ENCODE peak calls at places on chromosome 2, in six cellular contexts. P, T, F, L, B and R are unnamed samples.

GRCh38 chr2:170696006-170696405 is 19.1 kb upstream of the SP5 start:
- DNase-seq in P (no peak), L (no peak), B (no peak), T (no peak), F (no peak), R (no peak)

GRCh38 chr2:213187833-213188532 is 36.6 kb upstream of the IKZF2 start:
- DNase-seq in L (peak; percentile 87), B (peak; percentile 82), T (no peak), F (no peak), P (no peak), R (no peak)

GRCh38 chr2:46825958-46826897 is 89.4 kb downstream of the MCFD2 start:
- DNase-seq in L (peak; percentile 27), B (peak; percentile 86), P (no peak), T (no peak), F (no peak), R (peak; percentile 56)

GRCh38 chr2:28753043-28753683 is 1.5 kb downstream of the PPP1CB start:
- DNase-seq in T (peak; percentile 41), B (peak; percentile 69), P (peak; percentile 74), L (peak; percentile 62), F (no peak), R (no peak)

GRCh38 chr2:229230215-229230614 is 40.9 kb downstream of the PID1 start:
- DNase-seq in L (no peak), T (no peak), P (no peak), B (no peak), F (no peak), R (no peak)

GRCh38 chr2:106057206-106057605 is 136.9 kb downstream of the UXS1 start:
- DNase-seq in F (no peak), P (no peak), T (no peak), B (no peak), L (no peak), R (no peak)

GRCh38 chr2:171855401-171855800 is 38.6 kb downstream of the SLC25A12 start:
- DNase-seq in P (no peak), L (no peak), B (peak; percentile 68), F (no peak), T (no peak), R (no peak)

GRCh38 chr2:217980036-217980435 is 22.8 kb downstream of the TNS1 start:
- DNase-seq in B (no peak), P (no peak), T (no peak), F (peak; percentile 52), L (no peak), R (no peak)

GRCh38 chr2:50952596-50952995 is 79.3 kb downstream of the NRXN1 start:
- DNase-seq in T (no peak), B (peak; percentile 89), L (no peak), F (no peak), P (no peak), R (no peak)

GRCh38 chr2:220065581-220065980 is 438.2 kb downstream of the SLC4A3 start:
- DNase-seq in P (no peak), T (no peak), B (peak; percentile 54), L (no peak), F (no peak), R (no peak)

GRCh38 chr2:99480390-99480789 is 9.4 kb downstream of the REV1 start:
- DNase-seq in L (no peak), P (no peak), B (peak; percentile 41), T (no peak), F (no peak), R (no peak)

GRCh38 chr2:230974096-230974913 is 21.6 kb upstream of the SPATA3 start:
- DNase-seq in P (no peak), L (peak; percentile 38), T (no peak), B (peak; percentile 93), F (no peak), R (no peak)

GRCh38 chr2:143158500-143159262 is 29.5 kb downstream of the ARHGAP15 start:
- DNase-seq in B (no peak), F (no peak), L (no peak), T (no peak), P (no peak), R (no peak)

GRCh38 chr2:45882707-45883106 is 231.2 kb downstream of the PRKCE start:
- DNase-seq in P (peak; percentile 86), F (no peak), B (peak; percentile 42), T (peak; percentile 62), L (no peak), R (no peak)

GRCh38 chr2:215269397-215270117 is 42.3 kb upstream of the ATIC start:
- DNase-seq in F (peak; percentile 58), T (peak; percentile 29), P (peak; percentile 71), L (peak; percentile 85), B (peak; percentile 74), R (peak; percentile 32)

GRCh38 chr2:178449700-178450573 is 1.0 kb downstream of the PRKRA start:
- DNase-seq in B (peak; percentile 15), F (no peak), L (no peak), T (no peak), P (no peak), R (no peak)

GRCh38 chr2:73290049-73290839 is 3.1 kb downstream of the EGR4 start:
- DNase-seq in L (peak; percentile 86), B (peak; percentile 25), P (peak; percentile 44), T (no peak), F (no peak), R (no peak)
- TF ChIP-seq CTCF in L (peak; percentile 81), B (peak; percentile 45), P (peak; percentile 77), T (peak; percentile 44), F (peak; percentile 9), R (peak; percentile 77)

DNA sequence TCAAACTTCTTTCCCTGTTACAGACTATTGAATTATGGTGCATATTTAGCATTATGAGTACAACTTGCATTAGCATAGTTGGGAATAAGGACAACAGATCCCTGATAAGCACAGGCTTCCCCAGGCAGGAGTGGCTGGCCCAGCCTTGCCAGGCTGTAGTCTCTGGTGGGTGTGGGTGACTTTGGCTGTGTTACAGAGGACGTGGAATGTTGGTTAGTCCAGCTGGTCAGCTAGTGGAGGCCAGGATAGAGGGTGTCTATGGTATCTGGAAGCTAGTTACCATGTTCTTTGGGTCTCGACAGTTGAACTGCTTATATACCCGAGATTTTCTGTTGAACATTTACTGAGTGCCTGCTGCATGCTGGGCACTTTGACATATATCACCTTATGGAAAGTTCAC is 4.7 kb downstream of the SH3RF3 start:
- DNase-seq in B (no peak), P (no peak), L (no peak), T (no peak), F (no peak), R (no peak)
- H3K4me3 ChIP-seq in B (no peak overlapping the region), P (no peak overlapping the region), L (no peak overlapping the region), T (no peak overlapping the region), F (no peak overlapping the region), R (no peak overlapping the region)

GRCh38 chr2:191220671-191221070 is 24.5 kb upstream of the MYO1B start:
- DNase-seq in L (no peak), P (no peak), F (no peak), T (no peak), B (no peak), R (no peak)

GRCh38 chr2:191215205-191215604 is 30.0 kb upstream of the MYO1B start:
- DNase-seq in P (no peak), F (no peak), B (no peak), T (no peak), L (no peak), R (no peak)

GRCh38 chr2:191217580-191217979 is 27.6 kb upstream of the MYO1B start:
- DNase-seq in F (no peak), P (no peak), B (peak; percentile 76), L (no peak), T (no peak), R (no peak)

GRCh38 chr2:191215666-191216065 is 29.5 kb upstream of the MYO1B start:
- DNase-seq in L (no peak), F (no peak), T (no peak), B (no peak), P (no peak), R (no peak)

DNA sequence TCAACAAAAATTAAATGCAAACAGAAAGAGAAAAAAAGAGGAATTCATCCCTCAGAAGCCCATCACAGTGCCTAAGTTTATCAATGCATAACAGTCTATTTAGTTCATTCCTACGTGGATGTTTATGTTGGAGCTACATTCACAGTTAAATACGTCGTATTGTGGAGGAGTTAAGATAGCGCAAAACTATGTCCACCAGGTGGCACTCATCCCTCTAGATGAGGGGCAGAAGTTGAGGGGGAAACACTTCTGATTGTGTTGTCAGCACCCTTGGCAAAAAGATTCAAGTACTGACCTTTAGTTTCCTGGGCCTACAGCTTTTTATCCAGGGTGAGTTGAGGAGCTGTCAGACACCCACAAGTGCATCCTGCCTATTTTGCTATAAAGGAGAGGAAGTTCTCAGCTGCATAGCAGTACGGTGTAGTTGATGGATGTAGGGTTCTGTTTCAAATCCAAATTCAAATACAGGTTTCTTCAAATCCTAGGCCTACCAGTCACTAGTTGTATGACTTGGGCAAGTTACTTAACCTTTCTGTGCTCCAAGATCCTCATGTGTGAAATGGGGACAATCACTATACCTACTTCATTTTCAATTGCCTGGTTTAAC is 26.8 kb upstream of the MYO1B start:
- DNase-seq in T (no peak), L (peak; percentile 89), B (peak; percentile 83), F (no peak), P (peak; percentile 82), R (no peak)
- TF ChIP-seq CTCF in T (peak; percentile 73), L (peak; percentile 90), B (peak; percentile 63), F (peak; percentile 24), P (peak; percentile 92), R (peak; percentile 50)

DNA sequence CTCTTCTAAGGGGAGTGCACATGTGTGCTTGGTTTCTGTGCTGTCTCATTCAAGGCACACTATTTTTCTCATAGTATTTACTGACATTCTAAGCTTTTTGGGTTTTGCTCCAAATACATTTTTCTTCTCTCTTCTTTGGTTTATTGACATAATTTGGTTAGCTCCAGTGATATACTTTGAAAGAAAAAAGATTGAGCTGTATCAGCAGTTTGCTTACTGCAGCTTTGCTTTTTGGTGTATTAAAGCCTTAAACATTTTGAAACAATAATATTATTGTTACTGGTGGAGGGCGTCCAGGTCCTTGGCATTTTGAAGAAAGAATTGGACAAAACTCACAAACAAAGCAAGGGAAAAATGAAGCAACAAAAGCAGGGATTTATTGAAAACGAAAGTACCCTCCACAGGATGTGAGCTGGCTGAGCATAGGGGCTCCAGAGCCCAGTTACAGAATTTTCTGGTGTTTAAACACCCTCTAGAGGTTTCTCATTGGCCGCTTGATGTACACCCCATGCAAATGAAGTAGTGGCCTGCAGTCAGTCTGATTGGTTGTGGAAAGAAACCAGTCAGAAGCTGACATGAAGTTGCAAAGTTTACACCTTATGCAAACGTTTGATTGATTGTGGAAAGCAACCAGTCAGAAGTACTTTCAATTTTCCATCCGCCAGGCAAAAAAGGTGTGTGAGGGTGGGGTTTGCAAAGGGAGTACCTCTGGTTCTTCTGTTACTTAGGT is 62.2 kb downstream of the VWA3B start:
- DNase-seq in T (no peak), P (peak; percentile 27), L (peak; percentile 54), B (peak; percentile 77), F (no peak), R (no peak)
- H3K4me3 ChIP-seq in T (peak overlapping the region; percentile 42), P (peak overlapping the region; percentile 31), L (no peak overlapping the region), B (peak overlapping the region; percentile 61), F (peak overlapping the region; percentile 20), R (no peak overlapping the region)

DNA sequence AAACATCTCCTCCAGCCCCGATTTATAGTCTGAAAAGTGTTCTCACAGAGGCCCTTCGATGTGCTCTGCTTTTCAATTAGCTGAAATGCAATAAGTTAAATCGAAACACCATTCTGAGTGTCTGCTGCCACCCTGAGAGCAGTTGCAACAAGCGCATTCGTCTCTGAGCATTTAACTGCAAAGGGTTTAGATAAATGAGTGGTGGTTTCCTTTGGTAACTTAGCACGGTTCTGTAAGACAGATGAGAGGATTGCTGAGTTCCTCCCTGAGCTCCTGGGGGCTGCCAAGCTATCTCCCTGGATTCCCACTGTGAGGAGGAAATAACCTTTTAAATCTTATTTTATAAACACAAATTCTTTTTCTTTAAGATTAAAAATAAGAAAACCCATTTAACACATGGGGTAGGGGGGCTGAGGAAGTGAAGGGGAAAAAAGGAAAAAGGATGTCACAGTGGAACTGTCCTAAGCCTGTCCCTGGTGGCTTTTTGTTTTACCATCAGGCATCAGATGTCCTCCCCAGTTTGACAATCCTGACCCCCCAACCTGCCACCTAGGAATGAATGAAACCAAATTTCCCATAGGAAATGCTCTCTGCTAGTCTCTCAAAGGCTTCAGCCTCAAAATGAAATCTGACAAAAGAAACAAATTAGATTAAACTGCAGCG is 56.4 kb upstream of the CREB1 start:
- DNase-seq in L (peak; percentile 80), B (peak; percentile 82), T (no peak), P (peak; percentile 66), F (no peak), R (peak; percentile 42)
- TF ChIP-seq CTCF in L (peak; percentile 81), B (peak; percentile 88), T (peak; percentile 78), P (peak; percentile 81), F (no peak), R (peak; percentile 82)